ENCODE peak calls at places on chromosome 2, in seven cellular contexts. W, A, J, E, X, D and H are unnamed samples.

GRCh38 chr2:56416500-56417176 is 232.8 kb downstream of the CCDC85A start:
- DNase-seq in W (no peak), A (no peak), J (no peak), E (no peak), X (no peak), D (no peak), H (no peak)

GRCh38 chr2:128064353-128064752 is 26.6 kb upstream of the UGGT1 start:
- DNase-seq in W (no peak), A (no peak), J (no peak), E (no peak), X (no peak), D (no peak), H (no peak)

GRCh38 chr2:36584148-36584794 is 13.7 kb downstream of the FEZ2 start:
- DNase-seq in W (no peak), A (no peak), J (no peak), E (no peak), X (no peak), D (no peak), H (no peak)

GRCh38 chr2:25281581-25281980 is 60.1 kb downstream of the DNMT3A start:
- DNase-seq in W (no peak), A (no peak), J (peak), E (no peak), X (no peak), D (no peak), H (no peak)

GRCh38 chr2:6412533-6413085 is 453.1 kb downstream of the CMPK2 start:
- DNase-seq in W (peak), A (peak), J (no peak), E (no peak), X (no peak), D (no peak), H (no peak)

GRCh38 chr2:152443771-152444170 is 108.8 kb downstream of the FMNL2 start:
- DNase-seq in W (peak), A (peak), J (no peak), E (peak), X (no peak), D (no peak), H (no peak)

GRCh38 chr2:241810304-241811208 is 1.6 kb downstream of the NEU4 start:
- DNase-seq in W (no peak), A (no peak), J (no peak), E (peak), X (no peak), D (no peak), H (no peak)

GRCh38 chr2:3198119-3198518 is 179.5 kb downstream of the EIPR1 start:
- DNase-seq in W (no peak), A (no peak), J (no peak), E (no peak), X (no peak), D (no peak), H (peak)

GRCh38 chr2:79630060-79630459 is 117.2 kb downstream of the CTNNA2 start:
- DNase-seq in W (no peak), A (peak), J (no peak), E (no peak), X (peak), D (no peak), H (no peak)

GRCh38 chr2:20549144-20549543 is 101.8 kb downstream of the HS1BP3 start:
- DNase-seq in W (no peak), A (no peak), J (no peak), E (no peak), X (no peak), D (no peak), H (no peak)

GRCh38 chr2:232632904-232633412 is 446 bp upstream of the EFHD1 start:
- DNase-seq in W (no peak), A (no peak), J (no peak), E (peak), X (peak), D (no peak), H (no peak)

GRCh38 chr2:197669077-197669476 is 6.3 kb downstream of the RFTN2 start:
- DNase-seq in W (peak), A (no peak), J (no peak), E (no peak), X (no peak), D (no peak), H (no peak)

GRCh38 chr2:240987588-240987987 is 10.8 kb upstream of the SNED1 start:
- DNase-seq in W (no peak), A (no peak), J (peak), E (peak), X (no peak), D (no peak), H (no peak)

GRCh38 chr2:215607790-215608189 is 171.9 kb upstream of the FN1 start:
- DNase-seq in W (peak), A (peak), J (no peak), E (no peak), X (no peak), D (no peak), H (no peak)

GRCh38 chr2:69731147-69731546 is 10.8 kb upstream of the ANXA4 start:
- DNase-seq in W (no peak), A (no peak), J (no peak), E (no peak), X (no peak), D (no peak), H (no peak)

GRCh38 chr2:133270550-133270949 is 297.7 kb downstream of the NCKAP5 start:
- DNase-seq in W (no peak), A (no peak), J (no peak), E (no peak), X (no peak), D (no peak), H (no peak)

GRCh38 chr2:42046819-42047487 is 868 bp upstream of the PKDCC start:
- DNase-seq in W (no peak), A (no peak), J (no peak), E (peak), X (no peak), D (no peak), H (no peak)

GRCh38 chr2:238247002-238247822 is 7.4 kb upstream of the HES6 start:
- DNase-seq in W (no peak), A (no peak), J (no peak), E (no peak), X (no peak), D (no peak), H (no peak)

GRCh38 chr2:212107989-212108388 is 430.6 kb downstream of the ERBB4 start:
- DNase-seq in W (no peak), A (peak), J (no peak), E (no peak), X (no peak), D (no peak), H (no peak)

GRCh38 chr2:23366720-23367119 is 18.3 kb upstream of the KLHL29 start:
- DNase-seq in W (no peak), A (no peak), J (peak), E (no peak), X (no peak), D (no peak), H (no peak)

GRCh38 chr2:40271066-40271465 is 180.8 kb downstream of the SLC8A1 start:
- DNase-seq in W (no peak), A (no peak), J (no peak), E (no peak), X (no peak), D (no peak), H (no peak)

GRCh38 chr2:47541848-47542450 is 139.0 kb downstream of the MSH2 start:
- DNase-seq in W (peak), A (no peak), J (no peak), E (no peak), X (no peak), D (no peak), H (no peak)

GRCh38 chr2:178258916-178259315 is 64.6 kb downstream of the OSBPL6 start:
- DNase-seq in W (peak), A (peak), J (no peak), E (no peak), X (peak), D (no peak), H (no peak)

GRCh38 chr2:203097735-203098134 is 83.1 kb downstream of the NBEAL1 start:
- DNase-seq in W (peak), A (no peak), J (no peak), E (no peak), X (peak), D (no peak), H (no peak)

GRCh38 chr2:8300216-8300615 is 381.6 kb upstream of the ID2 start:
- DNase-seq in W (no peak), A (no peak), J (no peak), E (no peak), X (no peak), D (no peak), H (no peak)

GRCh38 chr2:3287896-3288295 is 89.7 kb downstream of the EIPR1 start:
- DNase-seq in W (no peak), A (no peak), J (peak), E (no peak), X (no peak), D (no peak), H (no peak)

GRCh38 chr2:73000808-73001570 is 70.5 kb downstream of the SFXN5 start:
- DNase-seq in W (no peak), A (no peak), J (no peak), E (no peak), X (no peak), D (no peak), H (no peak)

GRCh38 chr2:25674003-25674362 is 606 bp upstream of the DTNB start:
- DNase-seq in W (no peak), A (no peak), J (no peak), E (no peak), X (no peak), D (no peak), H (no peak)

GRCh38 chr2:105879106-105879797 is 134.5 kb downstream of the NCK2 start:
- DNase-seq in W (no peak), A (no peak), J (no peak), E (no peak), X (no peak), D (no peak), H (no peak)

GRCh38 chr2:207662203-207662602 is 37.0 kb upstream of the METTL21A start:
- DNase-seq in W (no peak), A (no peak), J (no peak), E (no peak), X (no peak), D (no peak), H (no peak)

GRCh38 chr2:236663267-236663666 is 93.6 kb downstream of the ACKR3 start:
- DNase-seq in W (no peak), A (peak), J (no peak), E (peak), X (no peak), D (no peak), H (no peak)

GRCh38 chr2:101463458-101463857 is 11.5 kb downstream of the RFX8 start:
- DNase-seq in W (no peak), A (no peak), J (no peak), E (no peak), X (no peak), D (no peak), H (no peak)

GRCh38 chr2:196277002-196277401 is 105.6 kb upstream of the STK17B start:
- DNase-seq in W (peak), A (no peak), J (no peak), E (no peak), X (peak), D (no peak), H (peak)

GRCh38 chr2:196274387-196274809 is 103.0 kb upstream of the STK17B start:
- DNase-seq in W (peak), A (no peak), J (peak), E (no peak), X (peak), D (no peak), H (no peak)

GRCh38 chr2:196276421-196276820 is 105.0 kb upstream of the STK17B start:
- DNase-seq in W (no peak), A (no peak), J (no peak), E (no peak), X (peak), D (no peak), H (no peak)

GRCh38 chr2:196278491-196278911 is 107.1 kb upstream of the STK17B start:
- DNase-seq in W (peak), A (peak), J (no peak), E (no peak), X (peak), D (no peak), H (no peak)

GRCh38 chr2:196275646-196276352 is 104.4 kb upstream of the STK17B start:
- DNase-seq in W (peak), A (peak), J (no peak), E (no peak), X (peak), D (no peak), H (no peak)
- H3K4me3 ChIP-seq in W (no peak), A (no peak), J (no peak), E (no peak), X (no peak), D (peak), H (peak)

GRCh38 chr2:63192169-63192888 is 141.7 kb downstream of the OTX1 start:
- DNase-seq in W (no peak), A (no peak), J (no peak), E (no peak), X (no peak), D (no peak), H (no peak)

GRCh38 chr2:63192889-63193778 is 142.5 kb downstream of the OTX1 start:
- DNase-seq in W (no peak), A (no peak), J (no peak), E (no peak), X (no peak), D (no peak), H (no peak)

GRCh38 chr2:63186331-63186730 is 135.7 kb downstream of the OTX1 start:
- DNase-seq in W (no peak), A (no peak), J (no peak), E (no peak), X (peak), D (no peak), H (no peak)

GRCh38 chr2:63194175-63194574 is 143.5 kb downstream of the OTX1 start:
- DNase-seq in W (no peak), A (no peak), J (no peak), E (no peak), X (no peak), D (no peak), H (no peak)

GRCh38 chr2:63189026-63189425 is 138.4 kb downstream of the OTX1 start:
- DNase-seq in W (peak), A (peak), J (peak), E (no peak), X (peak), D (no peak), H (no peak)
- H3K4me3 ChIP-seq in W (no peak), A (no peak), J (no peak), E (no peak), X (peak), D (no peak), H (no peak)

GRCh38 chr2:10094271-10094814 is 14.1 kb upstream of the CYS1 start:
- DNase-seq in W (no peak), A (no peak), J (no peak), E (no peak), X (no peak), D (no peak), H (no peak)

GRCh38 chr2:10087360-10087759 is 7.1 kb upstream of the CYS1 start:
- DNase-seq in W (no peak), A (no peak), J (no peak), E (no peak), X (no peak), D (no peak), H (no peak)

GRCh38 chr2:10089565-10090183 is 9.5 kb upstream of the CYS1 start:
- DNase-seq in W (no peak), A (no peak), J (no peak), E (no peak), X (no peak), D (no peak), H (no peak)

GRCh38 chr2:10086950-10087349 is 6.7 kb upstream of the CYS1 start:
- DNase-seq in W (peak), A (no peak), J (no peak), E (no peak), X (no peak), D (no peak), H (no peak)

GRCh38 chr2:10091182-10091932 is 11.1 kb upstream of the CYS1 start:
- DNase-seq in W (no peak), A (no peak), J (no peak), E (no peak), X (no peak), D (no peak), H (no peak)
- H3K4me3 ChIP-seq in W (no peak), A (no peak), J (no peak), E (no peak), X (no peak), D (peak), H (no peak)

GRCh38 chr2:28809927-28810326 is 707 bp upstream of the SPDYA start:
- DNase-seq in W (no peak), A (no peak), J (no peak), E (no peak), X (no peak), D (no peak), H (no peak)
- H3K4me3 ChIP-seq in W (peak), A (peak), J (no peak), E (peak), X (peak), D (peak), H (peak)

GRCh38 chr2:224163573-224164307 is 124.7 kb upstream of the SERPINE2 start:
- DNase-seq in W (peak), A (peak), J (no peak), E (no peak), X (peak), D (no peak), H (no peak)
- H3K4me3 ChIP-seq in W (no peak), A (no peak), J (no peak), E (no peak), X (no peak), D (no peak), H (no peak)

GRCh38 chr2:229273384-229274338 is 2.6 kb upstream of the PID1 start:
- DNase-seq in W (peak), A (peak), J (peak), E (no peak), X (peak), D (no peak), H (no peak)
- H3K4me3 ChIP-seq in W (no peak), A (peak), J (peak), E (peak), X (peak), D (no peak), H (no peak)

GRCh38 chr2:96537734-96538486 is 1.4 kb downstream of the ARID5A start:
- DNase-seq in W (no peak), A (no peak), J (peak), E (peak), X (no peak), D (peak), H (peak)
- H3K4me3 ChIP-seq in W (peak), A (peak), J (peak), E (peak), X (peak), D (peak), H (peak)

GRCh38 chr2:61534926-61535325 is 3.2 kb downstream of the XPO1 start:
- DNase-seq in W (peak), A (no peak), J (no peak), E (no peak), X (no peak), D (no peak), H (no peak)
- H3K4me3 ChIP-seq in W (peak), A (peak), J (no peak), E (peak), X (peak), D (no peak), H (peak)

DNA sequence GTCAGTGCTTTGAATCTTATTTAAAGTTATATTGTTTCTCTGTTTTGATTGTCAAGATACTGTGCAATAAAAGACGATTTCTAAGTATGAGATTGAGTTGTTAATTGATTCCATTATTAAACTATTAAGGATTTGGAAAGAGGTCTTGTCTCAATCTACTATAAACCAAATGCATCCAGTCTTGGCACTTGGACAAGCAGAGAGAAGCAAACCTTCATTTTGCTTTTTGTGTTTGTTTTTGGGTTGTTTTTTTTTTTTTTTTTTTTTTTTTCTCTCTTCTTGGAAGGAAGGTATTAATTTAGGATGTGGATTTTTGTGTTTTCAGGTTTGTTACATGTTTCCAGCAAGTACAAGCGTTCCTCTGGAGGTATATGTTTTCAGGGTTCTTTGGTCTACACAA is 1.6 kb downstream of the PRKCE start:
- DNase-seq in W (no peak), A (no peak), J (no peak), E (no peak), X (no peak), D (no peak), H (no peak)
- H3K4me3 ChIP-seq in W (peak), A (peak), J (no peak), E (peak), X (peak), D (no peak), H (peak)